ENCODE peak calls at places on chromosomes 4 and X, in nine cellular contexts. One of them, this sample, is unnamed.

GRCh38 chrX:12319012-12319519 is 180.8 kb downstream of the FRMPD4 start:
- DNase-seq in thyroid gland: no peak
- DNase-seq in tibial nerve: no peak
- DNase-seq in IMR-90: no peak
- DNase-seq in ovary: no peak
- DNase-seq in uterus: no peak
- DNase-seq in heart left ventricle: no peak
- DNase-seq in adrenal gland: no peak
- DNase-seq in vagina: no peak
- DNase-seq in this sample: no peak

GRCh38 chr4:2257361-2258001 is 4.4 kb downstream of the MXD4 start:
- DNase-seq in thyroid gland: peak
- DNase-seq in tibial nerve: peak
- DNase-seq in IMR-90: no peak
- DNase-seq in ovary: peak
- DNase-seq in uterus: peak
- DNase-seq in heart left ventricle: peak
- DNase-seq in adrenal gland: peak
- DNase-seq in vagina: peak
- DNase-seq in this sample: peak

GRCh38 chrX:1448793-1449580 is 3.7 kb downstream of the ASMTL start:
- DNase-seq in thyroid gland: no peak
- DNase-seq in tibial nerve: no peak
- DNase-seq in IMR-90: no peak
- DNase-seq in ovary: peak
- DNase-seq in uterus: peak
- DNase-seq in heart left ventricle: no peak
- DNase-seq in adrenal gland: peak
- DNase-seq in vagina: peak
- DNase-seq in this sample: no peak

GRCh38 chr4:40976343-40976742 is 226.6 kb downstream of the NSUN7 start:
- DNase-seq in thyroid gland: peak
- DNase-seq in tibial nerve: no peak
- DNase-seq in IMR-90: peak
- DNase-seq in ovary: no peak
- DNase-seq in uterus: peak
- DNase-seq in heart left ventricle: peak
- DNase-seq in adrenal gland: peak
- DNase-seq in vagina: no peak
- DNase-seq in this sample: peak

GRCh38 chr4:37648084-37648817 is 37.9 kb downstream of the RELL1 start:
- DNase-seq in thyroid gland: peak
- DNase-seq in tibial nerve: no peak
- DNase-seq in IMR-90: peak
- DNase-seq in ovary: peak
- DNase-seq in uterus: peak
- DNase-seq in heart left ventricle: peak
- DNase-seq in adrenal gland: peak
- DNase-seq in vagina: no peak
- DNase-seq in this sample: peak

GRCh38 chr4:113278324-113278934 is 229.0 kb downstream of the ANK2 start:
- DNase-seq in thyroid gland: peak
- DNase-seq in tibial nerve: peak
- DNase-seq in IMR-90: peak
- DNase-seq in ovary: peak
- DNase-seq in uterus: peak
- DNase-seq in heart left ventricle: peak
- DNase-seq in adrenal gland: peak
- DNase-seq in vagina: no peak
- DNase-seq in this sample: peak

GRCh38 chrX:19462231-19462630 is 53.1 kb downstream of the MAP3K15 start:
- DNase-seq in thyroid gland: no peak
- DNase-seq in tibial nerve: no peak
- DNase-seq in IMR-90: no peak
- DNase-seq in ovary: no peak
- DNase-seq in uterus: no peak
- DNase-seq in heart left ventricle: no peak
- DNase-seq in adrenal gland: no peak
- DNase-seq in vagina: no peak
- DNase-seq in this sample: no peak

GRCh38 chrX:15686818-15687685 is 22.4 kb upstream of the CLTRN start:
- DNase-seq in thyroid gland: peak
- DNase-seq in tibial nerve: peak
- DNase-seq in IMR-90: peak
- DNase-seq in ovary: no peak
- DNase-seq in uterus: peak
- DNase-seq in heart left ventricle: peak
- DNase-seq in adrenal gland: peak
- DNase-seq in vagina: no peak
- DNase-seq in this sample: peak

GRCh38 chr4:30656828-30657227 is 63.3 kb upstream of the PCDH7 start:
- DNase-seq in thyroid gland: no peak
- DNase-seq in tibial nerve: no peak
- DNase-seq in IMR-90: no peak
- DNase-seq in ovary: no peak
- DNase-seq in uterus: no peak
- DNase-seq in heart left ventricle: no peak
- DNase-seq in adrenal gland: no peak
- DNase-seq in vagina: no peak
- DNase-seq in this sample: no peak

GRCh38 chr4:170089274-170089742 is 448 bp downstream of the AADAT start:
- DNase-seq in thyroid gland: peak
- DNase-seq in tibial nerve: no peak
- DNase-seq in IMR-90: peak
- DNase-seq in ovary: peak
- DNase-seq in uterus: peak
- DNase-seq in heart left ventricle: no peak
- DNase-seq in adrenal gland: peak
- DNase-seq in vagina: no peak
- DNase-seq in this sample: peak

GRCh38 chr4:65943076-65943475 is 272.8 kb upstream of the EPHA5 start:
- DNase-seq in thyroid gland: no peak
- DNase-seq in tibial nerve: no peak
- DNase-seq in IMR-90: no peak
- DNase-seq in ovary: no peak
- DNase-seq in uterus: no peak
- DNase-seq in heart left ventricle: no peak
- DNase-seq in adrenal gland: no peak
- DNase-seq in vagina: no peak
- DNase-seq in this sample: no peak

GRCh38 chrX:78375894-78376293 is 48.5 kb upstream of the CYSLTR1 start:
- DNase-seq in thyroid gland: no peak
- DNase-seq in tibial nerve: no peak
- DNase-seq in IMR-90: no peak
- DNase-seq in ovary: no peak
- DNase-seq in uterus: no peak
- DNase-seq in heart left ventricle: no peak
- DNase-seq in adrenal gland: no peak
- DNase-seq in vagina: no peak
- DNase-seq in this sample: no peak

GRCh38 chr4:122328893-122329292 is 49.9 kb upstream of the ADAD1 start:
- DNase-seq in thyroid gland: no peak
- DNase-seq in tibial nerve: no peak
- DNase-seq in IMR-90: no peak
- DNase-seq in ovary: no peak
- DNase-seq in uterus: no peak
- DNase-seq in heart left ventricle: no peak
- DNase-seq in adrenal gland: no peak
- DNase-seq in vagina: no peak
- DNase-seq in this sample: no peak

GRCh38 chrX:20968996-20969395 is 405.2 kb upstream of the CNKSR2 start:
- DNase-seq in thyroid gland: no peak
- DNase-seq in tibial nerve: no peak
- DNase-seq in IMR-90: no peak
- DNase-seq in ovary: no peak
- DNase-seq in uterus: no peak
- DNase-seq in heart left ventricle: no peak
- DNase-seq in adrenal gland: no peak
- DNase-seq in vagina: no peak
- DNase-seq in this sample: no peak
- H3K27ac ChIP-seq in thyroid gland: no peak
- H3K27ac ChIP-seq in tibial nerve: no peak
- H3K27ac ChIP-seq in IMR-90: no peak
- H3K27ac ChIP-seq in ovary: no peak
- H3K27ac ChIP-seq in uterus: no peak
- H3K27ac ChIP-seq in heart left ventricle: no peak
- H3K27ac ChIP-seq in adrenal gland: no peak
- H3K27ac ChIP-seq in vagina: no peak
- H3K27ac ChIP-seq in this sample: no peak

GRCh38 chrX:65600106-65600505 is 65.5 kb upstream of the LAS1L start:
- DNase-seq in thyroid gland: no peak
- DNase-seq in tibial nerve: no peak
- DNase-seq in IMR-90: no peak
- DNase-seq in ovary: no peak
- DNase-seq in uterus: no peak
- DNase-seq in heart left ventricle: no peak
- DNase-seq in adrenal gland: no peak
- DNase-seq in vagina: no peak
- DNase-seq in this sample: no peak

GRCh38 chrX:65601126-65601525 is 66.3 kb upstream of the MSN start:
- DNase-seq in thyroid gland: no peak
- DNase-seq in tibial nerve: no peak
- DNase-seq in IMR-90: no peak
- DNase-seq in ovary: no peak
- DNase-seq in uterus: no peak
- DNase-seq in heart left ventricle: no peak
- DNase-seq in adrenal gland: no peak
- DNase-seq in vagina: no peak
- DNase-seq in this sample: no peak

GRCh38 chrX:65598559-65599147 is 64.1 kb upstream of the LAS1L start:
- DNase-seq in thyroid gland: no peak
- DNase-seq in tibial nerve: no peak
- DNase-seq in IMR-90: no peak
- DNase-seq in ovary: no peak
- DNase-seq in uterus: no peak
- DNase-seq in heart left ventricle: no peak
- DNase-seq in adrenal gland: no peak
- DNase-seq in vagina: peak
- DNase-seq in this sample: no peak

GRCh38 chrX:65596270-65596669 is 61.7 kb upstream of the LAS1L start:
- DNase-seq in thyroid gland: no peak
- DNase-seq in tibial nerve: no peak
- DNase-seq in IMR-90: peak
- DNase-seq in ovary: no peak
- DNase-seq in uterus: peak
- DNase-seq in heart left ventricle: no peak
- DNase-seq in adrenal gland: no peak
- DNase-seq in vagina: no peak
- DNase-seq in this sample: no peak

DNA sequence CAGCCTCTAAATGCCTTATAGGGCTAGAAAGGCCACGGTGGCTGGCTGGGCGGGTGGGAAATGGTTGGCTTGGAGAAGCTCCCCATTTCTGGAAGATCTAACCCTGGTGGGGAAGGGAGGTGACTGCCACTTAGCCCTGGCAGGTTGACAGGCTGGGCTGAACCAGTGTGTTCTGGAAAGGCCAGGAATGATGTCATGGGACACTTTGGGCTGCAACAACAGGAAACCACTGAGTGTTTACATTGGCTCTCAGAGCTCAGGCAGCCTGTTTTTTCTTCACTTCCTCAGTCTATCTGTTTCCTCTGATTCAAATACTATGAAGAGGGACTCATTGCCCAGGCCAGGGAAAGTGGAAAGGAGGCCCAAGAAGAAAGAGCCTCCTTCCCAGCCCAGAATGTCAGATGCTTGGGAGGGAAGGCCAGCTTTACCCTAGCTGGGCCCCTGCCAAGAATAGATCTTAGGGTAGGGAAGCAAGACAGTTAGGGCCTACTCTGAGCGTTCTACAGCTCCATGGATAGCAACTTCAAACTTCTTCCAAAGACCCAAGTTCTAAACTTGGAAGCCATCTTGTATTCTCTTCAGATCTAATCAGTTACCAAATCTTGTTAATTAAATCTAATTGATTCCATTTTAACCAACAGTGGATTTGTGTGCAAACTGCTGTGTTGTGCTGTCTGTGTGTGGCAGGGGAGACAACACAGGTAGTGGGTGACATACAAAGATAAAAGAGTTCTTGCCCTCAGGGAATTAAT is 65.7 kb upstream of the MSN start:
- DNase-seq in thyroid gland: peak
- DNase-seq in tibial nerve: peak
- DNase-seq in IMR-90: peak
- DNase-seq in ovary: peak
- DNase-seq in uterus: peak
- DNase-seq in heart left ventricle: peak
- DNase-seq in adrenal gland: peak
- DNase-seq in vagina: no peak
- DNase-seq in this sample: peak
- TF ChIP-seq POLR2A in thyroid gland: no peak
- TF ChIP-seq POLR2A in tibial nerve: peak
- TF ChIP-seq POLR2A in IMR-90: no peak
- TF ChIP-seq POLR2A in ovary: no peak
- TF ChIP-seq POLR2A in uterus: peak
- TF ChIP-seq POLR2A in heart left ventricle: no peak
- TF ChIP-seq POLR2A in adrenal gland: no peak
- TF ChIP-seq POLR2A in vagina: no peak
- TF ChIP-seq POLR2A in this sample: peak

GRCh38 chr4:172808196-172808595 is 360.4 kb upstream of the GALNT7 start:
- DNase-seq in thyroid gland: no peak
- DNase-seq in tibial nerve: no peak
- DNase-seq in IMR-90: no peak
- DNase-seq in ovary: no peak
- DNase-seq in uterus: no peak
- DNase-seq in heart left ventricle: no peak
- DNase-seq in adrenal gland: no peak
- DNase-seq in vagina: no peak
- DNase-seq in this sample: no peak

GRCh38 chr4:172809998-172810397 is 358.6 kb upstream of the GALNT7 start:
- DNase-seq in thyroid gland: no peak
- DNase-seq in tibial nerve: no peak
- DNase-seq in IMR-90: no peak
- DNase-seq in ovary: no peak
- DNase-seq in uterus: no peak
- DNase-seq in heart left ventricle: no peak
- DNase-seq in adrenal gland: no peak
- DNase-seq in vagina: no peak
- DNase-seq in this sample: no peak

GRCh38 chr4:172813359-172813923 is 355.2 kb upstream of the GALNT7 start:
- DNase-seq in thyroid gland: no peak
- DNase-seq in tibial nerve: no peak
- DNase-seq in IMR-90: peak
- DNase-seq in ovary: no peak
- DNase-seq in uterus: no peak
- DNase-seq in heart left ventricle: no peak
- DNase-seq in adrenal gland: no peak
- DNase-seq in vagina: no peak
- DNase-seq in this sample: no peak

GRCh38 chr4:172809319-172809718 is 359.3 kb upstream of the GALNT7 start:
- DNase-seq in thyroid gland: no peak
- DNase-seq in tibial nerve: no peak
- DNase-seq in IMR-90: no peak
- DNase-seq in ovary: no peak
- DNase-seq in uterus: no peak
- DNase-seq in heart left ventricle: no peak
- DNase-seq in adrenal gland: no peak
- DNase-seq in vagina: no peak
- DNase-seq in this sample: no peak
- H3K27ac ChIP-seq in thyroid gland: no peak
- H3K27ac ChIP-seq in tibial nerve: no peak
- H3K27ac ChIP-seq in IMR-90: no peak
- H3K27ac ChIP-seq in ovary: no peak
- H3K27ac ChIP-seq in uterus: no peak
- H3K27ac ChIP-seq in heart left ventricle: no peak
- H3K27ac ChIP-seq in adrenal gland: no peak
- H3K27ac ChIP-seq in vagina: no peak
- H3K27ac ChIP-seq in this sample: no peak

GRCh38 chr4:32073542-32073941 is 1353.4 kb downstream of the PCDH7 start:
- DNase-seq in thyroid gland: no peak
- DNase-seq in tibial nerve: no peak
- DNase-seq in IMR-90: no peak
- DNase-seq in ovary: no peak
- DNase-seq in uterus: no peak
- DNase-seq in heart left ventricle: no peak
- DNase-seq in adrenal gland: no peak
- DNase-seq in vagina: no peak
- DNase-seq in this sample: no peak
- TF ChIP-seq POLR2A in thyroid gland: no peak
- TF ChIP-seq POLR2A in tibial nerve: no peak
- TF ChIP-seq POLR2A in IMR-90: no peak
- TF ChIP-seq POLR2A in ovary: no peak
- TF ChIP-seq POLR2A in uterus: no peak
- TF ChIP-seq POLR2A in heart left ventricle: no peak
- TF ChIP-seq POLR2A in adrenal gland: no peak
- TF ChIP-seq POLR2A in vagina: no peak
- TF ChIP-seq POLR2A in this sample: no peak

This sample was measured in body of pancreas.